ENCODE peak calls at places on chromosomes 7 and 10, in six cellular contexts. R, A, T, N, Q and S are unnamed samples.
A peak's percentile ranks its signal among the peaks of the same experiment; 100 is the strongest.

GRCh38 chr10:95511314-95511713 is 49.9 kb downstream of the SORBS1 start:
- DNase-seq in R (no peak), A (no peak), T (no peak), N (no peak), Q (no peak), S (no peak)

GRCh38 chr7:100585511-100586265 is at the start of gene LRCH4:
- DNase-seq in R (peak; percentile 95), A (peak; percentile 45), T (peak; percentile 51), N (peak; percentile 99), Q (peak; percentile 64), S (peak; percentile 52)

GRCh38 chr10:130555411-130555750 is 419.2 kb downstream of the GLRX3 start:
- DNase-seq in R (no peak), A (no peak), T (no peak), N (no peak), Q (no peak), S (no peak)

GRCh38 chr7:122166708-122167107 is 22.7 kb upstream of the AASS start:
- DNase-seq in R (peak; percentile 34), A (no peak), T (no peak), N (peak; percentile 47), Q (peak; percentile 58), S (no peak)

GRCh38 chr7:88184848-88185304 is 35.0 kb downstream of the SRI start:
- DNase-seq in R (no peak), A (no peak), T (no peak), N (peak; percentile 33), Q (peak; percentile 28), S (no peak)

GRCh38 chr7:79130715-79131114 is 322.8 kb downstream of the MAGI2 start:
- DNase-seq in R (no peak), A (no peak), T (no peak), N (no peak), Q (no peak), S (no peak)

GRCh38 chr7:45689797-45690761 is 115.9 kb downstream of the ADCY1 start:
- DNase-seq in R (no peak), A (no peak), T (no peak), N (peak; percentile 7), Q (no peak), S (no peak)

GRCh38 chr7:101378808-101379207 is 16.1 kb downstream of the COL26A1 start:
- DNase-seq in R (no peak), A (no peak), T (no peak), N (peak; percentile 57), Q (no peak), S (no peak)

GRCh38 chr7:23012797-23013714 is 874 bp downstream of the HYCC1 start:
- DNase-seq in R (peak; percentile 15), A (no peak), T (peak; percentile 30), N (peak; percentile 23), Q (peak; percentile 9), S (peak; percentile 5)

GRCh38 chr7:12031638-12032037 is 179.5 kb upstream of the TMEM106B start:
- DNase-seq in R (peak; percentile 23), A (no peak), T (no peak), N (no peak), Q (no peak), S (no peak)

GRCh38 chr7:2075811-2076210 is 156.9 kb downstream of the MAD1L1 start:
- DNase-seq in R (no peak), A (no peak), T (no peak), N (no peak), Q (no peak), S (no peak)

GRCh38 chr10:57336865-57337264 is 930.8 kb downstream of the IPMK start:
- DNase-seq in R (no peak), A (no peak), T (no peak), N (no peak), Q (no peak), S (no peak)